ENCODE peak calls at places on chromosomes 6 and 20, in five cellular contexts. P is body of pancreas, X is A549, A is cardiac muscle cell, K is GM23338. I is an unnamed sample.

GRCh38 chr20:58543274-58543673 is 28.1 kb upstream of the APCDD1L start:
- DNase-seq in P (no peak), K (no peak), A (no peak), X (no peak), I (no peak)

GRCh38 chr6:92364948-92365386 is 1054.4 kb downstream of the EPHA7 start:
- DNase-seq in A (no peak), K (peak), X (no peak), P (no peak), I (no peak)

GRCh38 chr6:35396991-35397390 is 54.6 kb downstream of the PPARD start:
- DNase-seq in K (no peak), P (no peak), X (no peak), A (no peak), I (no peak)

GRCh38 chr6:170459451-170459850 is 93.7 kb downstream of the PSMB1 start:
- DNase-seq in K (no peak), P (no peak), A (peak), X (no peak), I (no peak)

GRCh38 chr6:145044606-145045275 is 690.6 kb downstream of the EPM2A start:
- DNase-seq in X (no peak), P (no peak), K (no peak), A (peak), I (peak)

GRCh38 chr6:36947570-36948351 is 6.8 kb upstream of the PI16 start:
- DNase-seq in A (no peak), X (no peak), K (no peak), P (no peak), I (no peak)

GRCh38 chr6:46234156-46234556 is 63.4 kb upstream of the ENPP5 start:
- DNase-seq in P (no peak), A (no peak), X (no peak), K (no peak), I (no peak)

GRCh38 chr6:170451762-170452651 is 101.1 kb downstream of the PSMB1 start:
- DNase-seq in A (no peak), P (no peak), K (no peak), X (no peak), I (no peak)

GRCh38 chr6:37940074-37940847 is 120.7 kb downstream of the ZFAND3 start:
- DNase-seq in K (no peak), P (peak), A (peak), X (no peak), I (peak)

GRCh38 chr6:63923139-63923739 is 287.6 kb downstream of the PHF3 start:
- DNase-seq in K (peak), A (peak), X (peak), P (no peak), I (peak)

GRCh38 chr6:105483492-105483891 is 80.6 kb upstream of the PREP start:
- DNase-seq in X (no peak), K (no peak), A (peak), P (no peak), I (no peak)

GRCh38 chr6:18241208-18241836 is 23.0 kb downstream of the DEK start:
- DNase-seq in K (no peak), X (no peak), A (no peak), P (no peak), I (no peak)

GRCh38 chr6:8059129-8059528 is 5.1 kb downstream of the BLOC1S5 start:
- DNase-seq in P (no peak), K (peak), A (peak), X (no peak), I (no peak)

GRCh38 chr20:49052334-49052733 is 6.2 kb downstream of the CSE1L start:
- DNase-seq in K (no peak), X (no peak), A (no peak), P (no peak), I (no peak)

GRCh38 chr6:28880894-28881780 is 42.6 kb downstream of the TRIM27 start:
- DNase-seq in P (peak), X (no peak), A (peak), K (peak), I (peak)

GRCh38 chr20:9912858-9913434 is 74.1 kb upstream of the PAK5 start:
- DNase-seq in K (peak), X (peak), A (peak), P (peak), I (peak)

GRCh38 chr6:76876922-76877553 is 586.3 kb downstream of the HTR1B start:
- DNase-seq in X (no peak), P (peak), K (peak), A (peak), I (no peak)

DNA sequence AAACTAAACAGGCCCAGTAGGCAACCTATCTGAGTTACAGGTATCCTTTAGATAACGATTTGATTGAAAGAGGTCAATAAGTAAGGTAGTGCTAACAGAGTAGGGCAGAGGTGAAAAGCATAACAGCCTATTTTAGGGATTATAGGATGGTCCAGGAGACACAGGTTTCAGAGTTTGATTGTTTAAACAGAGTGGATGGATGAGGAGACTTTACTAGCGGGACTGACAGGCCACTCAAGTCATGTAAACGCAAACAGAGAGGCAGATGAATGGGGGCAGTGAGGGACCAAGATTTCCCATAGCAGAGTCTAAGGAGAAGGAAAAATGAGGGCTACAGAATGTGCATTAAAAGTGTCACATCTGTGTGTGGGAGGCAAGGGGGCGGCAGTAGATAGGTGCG is 4.8 kb downstream of the NEDD9 start:
- DNase-seq in P (no peak), X (no peak), K (no peak), A (no peak), I (no peak)
- H3K4me3 ChIP-seq in P (no peak), X (peak), K (no peak), A (no peak), I (no peak)

GRCh38 chr20:41140226-41141133 is 3.1 kb downstream of the PLCG1 start:
- DNase-seq in P (no peak), A (no peak), K (no peak), X (no peak), I (no peak)
- TF ChIP-seq CTCF in P (no peak), A (no peak), K (no peak), X (no peak), I (no peak)

GRCh38 chr20:21523895-21524294 is 10.0 kb upstream of the NKX2-2 start:
- DNase-seq in P (no peak), X (no peak), K (no peak), A (no peak), I (no peak)

GRCh38 chr20:21523398-21523868 is 9.6 kb upstream of the NKX2-2 start:
- DNase-seq in K (no peak), P (no peak), X (no peak), A (no peak), I (no peak)

GRCh38 chr20:21521596-21522478 is 8.0 kb upstream of the NKX2-2 start:
- DNase-seq in X (no peak), A (no peak), P (no peak), K (peak), I (no peak)

GRCh38 chr20:21520702-21521595 is 7.1 kb upstream of the NKX2-2 start:
- DNase-seq in A (peak), X (no peak), K (peak), P (no peak), I (no peak)

DNA sequence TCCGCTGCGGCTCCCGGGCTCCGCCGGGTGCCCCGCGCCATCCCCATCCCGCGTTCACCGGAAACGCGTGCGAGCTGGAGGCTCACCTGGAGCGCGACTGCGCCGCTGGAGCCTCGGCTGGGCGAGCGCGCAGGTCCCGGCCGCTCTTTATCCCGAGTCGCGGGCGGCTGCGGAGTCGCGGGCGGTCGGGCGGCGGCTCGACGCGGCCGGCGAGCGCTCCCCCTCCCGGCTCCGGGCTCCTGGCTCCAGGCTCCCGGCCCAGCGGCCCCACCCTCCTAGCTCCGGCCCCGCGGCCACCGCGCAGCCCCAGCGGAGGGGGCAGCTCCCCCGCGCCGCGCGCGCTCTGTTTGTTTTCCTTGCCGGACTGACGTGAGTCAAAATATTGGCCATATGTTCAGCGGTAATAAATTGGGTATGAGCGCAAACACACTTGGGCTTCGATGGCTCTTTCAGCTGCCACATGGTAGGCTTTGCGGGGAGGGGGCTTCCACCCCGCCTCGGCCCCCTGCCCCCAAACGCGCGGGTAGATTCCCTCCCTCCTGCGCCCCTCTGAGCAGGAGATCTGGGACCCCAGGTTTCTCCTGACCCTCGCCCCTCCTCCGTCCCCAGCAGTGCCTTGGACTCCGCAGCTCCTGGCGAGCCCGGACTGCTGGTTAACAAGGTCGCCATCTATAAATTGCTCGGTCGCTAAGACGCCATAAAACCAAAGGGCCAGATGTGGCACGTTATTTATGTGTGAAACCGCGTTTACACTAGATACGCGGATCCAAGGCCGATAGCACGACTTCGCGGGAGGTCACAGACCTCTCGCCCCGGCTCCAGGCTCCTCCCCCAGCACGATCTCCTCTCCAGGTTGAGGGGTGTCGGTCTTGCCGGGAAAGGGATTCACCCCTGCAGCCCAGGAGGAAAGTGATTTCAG is 8.9 kb upstream of the NKX2-2 start:
- DNase-seq in K (peak), P (no peak), A (no peak), X (no peak), I (no peak)
- H3K4me3 ChIP-seq in K (peak), P (no peak), A (peak), X (peak), I (no peak)

GRCh38 chr6:33589723-33590530 is 9.9 kb upstream of the BAK1 start:
- DNase-seq in K (peak), P (peak), A (peak), X (peak), I (peak)
- TF ChIP-seq CTCF in K (peak), P (peak), A (peak), X (peak), I (peak)

DNA sequence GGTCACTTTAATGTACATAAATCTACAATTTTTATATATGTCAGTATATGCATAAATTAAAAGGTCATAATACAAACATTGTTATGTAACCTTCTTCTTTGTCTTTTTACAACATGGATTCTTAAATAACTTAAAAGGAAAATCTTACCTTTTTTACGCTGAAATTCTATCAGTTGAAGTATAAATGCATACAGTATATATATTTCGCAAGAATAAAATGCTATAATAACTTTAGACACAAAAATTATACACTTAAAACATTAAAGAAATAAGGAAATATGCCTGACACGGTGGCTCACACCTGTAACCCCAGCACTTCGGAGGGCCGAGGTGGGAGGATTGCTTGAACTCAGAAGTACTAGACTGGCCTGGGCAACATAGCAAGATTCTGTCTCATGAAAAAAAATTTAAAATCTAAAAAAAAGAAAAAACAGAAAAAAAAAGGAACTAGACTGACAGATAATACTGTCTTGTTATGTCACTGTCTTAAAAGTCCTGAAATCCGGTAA is 109.8 kb upstream of the MAP7 start:
- DNase-seq in P (no peak), K (no peak), X (no peak), A (no peak), I (no peak)
- H3K4me3 ChIP-seq in P (no peak), K (no peak), X (no peak), A (no peak), I (no peak)

DNA sequence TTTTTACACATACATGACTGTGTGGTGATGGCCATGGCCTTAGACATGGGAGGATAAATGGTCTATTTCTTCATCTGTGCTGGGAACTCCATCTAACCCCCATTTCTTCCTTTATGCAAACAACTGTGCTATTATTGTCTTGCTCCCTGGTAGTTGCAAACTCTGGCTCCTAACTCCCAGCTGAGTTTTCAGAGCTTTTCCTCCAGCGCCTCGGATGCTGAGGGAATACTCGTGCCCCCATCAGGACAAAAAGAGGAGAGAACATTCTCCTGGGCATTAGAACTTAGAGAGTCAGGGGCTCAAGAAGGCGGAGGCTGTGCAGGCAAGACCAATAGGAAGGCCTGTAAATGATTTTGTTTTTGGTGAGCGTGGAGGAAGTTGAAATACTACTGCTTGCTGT is 2.1 kb downstream of the DAAM2 start:
- DNase-seq in K (no peak), P (no peak), X (no peak), A (no peak), I (no peak)
- TF ChIP-seq CTCF in K (no peak), P (no peak), X (no peak), A (no peak), I (no peak)